ENCODE peak calls at places on chromosomes 16 and 17, in six cellular contexts. M is heart left ventricle, U is non-pigmented ciliary epithelial cell, Z is GM06990, T is left colon, V is amniotic stem cell. F is an unnamed sample.

GRCh38 chr16:86524029-86524428 is 13.7 kb downstream of the FOXF1 start:
- DNase-seq in M (no peak), U (no peak), Z (no peak), T (no peak), V (no peak), F (no peak)

GRCh38 chr16:47888142-47888541 is 267.7 kb downstream of the ABCC12 start:
- DNase-seq in M (no peak), U (no peak), Z (no peak), T (no peak), V (peak), F (no peak)

GRCh38 chr17:2724783-2725164 is 13.2 kb upstream of the CLUH start:
- DNase-seq in M (no peak), U (no peak), Z (peak), T (peak), V (no peak), F (no peak)

GRCh38 chr17:82237746-82238561 is 9.1 kb downstream of the SLC16A3 start:
- DNase-seq in M (no peak), U (no peak), Z (peak), T (peak), V (no peak), F (no peak)

GRCh38 chr17:31900877-31901276 is 631 bp downstream of the UTP6 start:
- DNase-seq in M (no peak), U (no peak), Z (no peak), T (no peak), V (no peak), F (no peak)

GRCh38 chr16:84029297-84030096 is 13.1 kb downstream of the SLC38A8 start:
- DNase-seq in M (no peak), U (no peak), Z (no peak), T (no peak), V (no peak), F (no peak)

GRCh38 chr16:4265676-4266075 is 7.1 kb downstream of the TFAP4 start:
- DNase-seq in M (no peak), U (no peak), Z (no peak), T (no peak), V (no peak), F (no peak)

GRCh38 chr16:81207076-81207475 is 31.4 kb upstream of the BCO1 start:
- DNase-seq in M (no peak), U (no peak), Z (no peak), T (no peak), V (no peak), F (no peak)

GRCh38 chr17:5545051-5545987 is 39.0 kb downstream of the NLRP1 start:
- DNase-seq in M (no peak), U (no peak), Z (no peak), T (no peak), V (no peak), F (no peak)

GRCh38 chr17:8159459-8160223 is 3.1 kb downstream of the VAMP2 start:
- DNase-seq in M (no peak), U (no peak), Z (no peak), T (no peak), V (no peak), F (no peak)

F was measured in NCI-H1048.